ENCODE peak calls at places on chromosomes 3 and 15, in nine cellular contexts. Y, D, E, T, F, B, L, X and M are unnamed samples.

GRCh38 chr3:113532698-113533533 is 561 bp downstream of the SIDT1 start:
- DNase-seq in L (peak; percentile 67), Y (peak; percentile 67), F (peak; percentile 31), X (no peak), T (peak; percentile 38), D (peak; percentile 33), E (peak; percentile 63), B (peak; percentile 79), M (peak; percentile 36)

GRCh38 chr3:123792473-123793201 is 91.5 kb downstream of the MYLK start:
- DNase-seq in F (no peak), D (no peak), Y (no peak), L (no peak), B (no peak), T (peak; percentile 32), E (no peak), X (no peak), M (peak; percentile 81)

GRCh38 chr3:110528305-110529121 is 543.1 kb upstream of the NECTIN3 start:
- DNase-seq in X (no peak), T (no peak), B (no peak), D (no peak), L (no peak), F (no peak), E (peak; percentile 16), Y (no peak), M (no peak)

GRCh38 chr15:22930782-22931484 is 49.2 kb downstream of the CYFIP1 start:
- DNase-seq in Y (no peak), F (no peak), L (peak; percentile 32), T (peak; percentile 43), B (no peak), D (no peak), X (no peak), E (no peak), M (peak; percentile 40)

GRCh38 chr15:40006646-40007045 is 32.3 kb downstream of the SRP14 start:
- DNase-seq in D (no peak), T (peak; percentile 83), F (no peak), E (no peak), Y (no peak), B (no peak), L (no peak), X (no peak), M (no peak)

GRCh38 chr3:32575451-32575850 is 4.8 kb upstream of the DYNC1LI1 start:
- DNase-seq in T (peak; percentile 67), L (no peak), D (no peak), B (no peak), F (no peak), X (no peak), Y (no peak), E (no peak), M (no peak)

GRCh38 chr15:64693134-64693533 is 82.3 kb downstream of the RBPMS2 start:
- DNase-seq in D (peak; percentile 66), E (no peak), X (no peak), F (no peak), Y (no peak), B (no peak), T (peak; percentile 94), L (no peak), M (peak; percentile 45)

GRCh38 chr3:175163686-175164085 is 304.6 kb downstream of the NAALADL2 start:
- DNase-seq in D (no peak), L (no peak), B (no peak), T (no peak), Y (no peak), X (no peak), E (no peak), F (no peak), M (peak; percentile 23)

GRCh38 chr3:187188931-187189330 is 8.4 kb upstream of the RTP1 start:
- DNase-seq in F (peak; percentile 45), E (no peak), L (peak; percentile 68), T (no peak), Y (no peak), D (no peak), X (no peak), B (no peak), M (no peak)

GRCh38 chr15:32775103-32775502 is 57.3 kb downstream of the GREM1 start:
- DNase-seq in E (no peak), X (no peak), F (no peak), B (no peak), Y (no peak), L (no peak), D (no peak), T (no peak), M (no peak)

GRCh38 chr3:35739964-35740527 is 100.7 kb downstream of the ARPP21 start:
- DNase-seq in L (no peak), X (no peak), B (no peak), Y (no peak), D (no peak), E (no peak), T (no peak), F (no peak), M (no peak)

GRCh38 chr3:194536883-194537637 is 50.3 kb upstream of the ATP13A3 start:
- DNase-seq in X (no peak), B (peak; percentile 36), T (peak; percentile 20), Y (no peak), L (no peak), F (no peak), D (peak; percentile 58), E (no peak), M (peak; percentile 91)

GRCh38 chr3:173395412-173396181 is 1.9 kb upstream of the NLGN1 start:
- DNase-seq in L (no peak), E (peak; percentile 94), F (peak; percentile 98), Y (peak; percentile 93), D (peak; percentile 90), T (peak; percentile 97), B (peak; percentile 84), X (peak; percentile 54), M (peak; percentile 68)

GRCh38 chr3:58994746-58995330 is 55.0 kb downstream of the CFAP20DC start:
- DNase-seq in T (peak; percentile 83), L (peak; percentile 38), B (peak; percentile 52), Y (peak; percentile 73), X (peak; percentile 60), F (peak; percentile 75), E (peak; percentile 83), D (peak; percentile 81), M (peak; percentile 83)
- TF ChIP-seq EZH2phosphoT487 in T (no peak), L (no peak), B (no peak), Y (no peak), X (no peak), F (no peak), E (no peak), D (no peak), M (no peak)

GRCh38 chr3:27464646-27465045 is 19.5 kb downstream of the SLC4A7 start:
- DNase-seq in D (no peak), T (no peak), B (no peak), F (no peak), E (no peak), Y (no peak), L (no peak), X (no peak), M (no peak)

GRCh38 chr3:27462228-27462627 is 22.0 kb downstream of the SLC4A7 start:
- DNase-seq in Y (no peak), X (no peak), L (no peak), D (no peak), T (no peak), B (no peak), F (no peak), E (no peak), M (no peak)

GRCh38 chr3:27472166-27472565 is 12.0 kb downstream of the SLC4A7 start:
- DNase-seq in B (no peak), D (no peak), Y (no peak), L (no peak), T (no peak), E (no peak), X (no peak), F (no peak), M (no peak)

GRCh38 chr3:27468283-27468886 is 15.8 kb downstream of the SLC4A7 start:
- DNase-seq in D (no peak), X (no peak), L (no peak), Y (no peak), E (no peak), B (no peak), F (no peak), T (no peak), M (no peak)

GRCh38 chr3:27467545-27467944 is 16.6 kb downstream of the SLC4A7 start:
- DNase-seq in B (peak; percentile 39), D (peak; percentile 22), F (peak; percentile 53), L (peak; percentile 47), Y (no peak), X (no peak), T (peak; percentile 74), E (peak; percentile 31), M (peak; percentile 72)
- TF ChIP-seq EZH2phosphoT487 in B (no peak), D (no peak), F (no peak), L (no peak), Y (no peak), X (no peak), T (no peak), E (no peak), M (no peak)

GRCh38 chr15:70604671-70605070 is 158.7 kb downstream of the UACA start:
- DNase-seq in E (peak; percentile 40), D (peak; percentile 44), L (no peak), B (no peak), X (no peak), T (peak; percentile 53), Y (peak; percentile 53), F (no peak), M (peak; percentile 53)
- TF ChIP-seq EZH2phosphoT487 in E (no peak), D (no peak), L (no peak), B (no peak), X (no peak), T (no peak), Y (no peak), F (no peak), M (no peak)

DNA sequence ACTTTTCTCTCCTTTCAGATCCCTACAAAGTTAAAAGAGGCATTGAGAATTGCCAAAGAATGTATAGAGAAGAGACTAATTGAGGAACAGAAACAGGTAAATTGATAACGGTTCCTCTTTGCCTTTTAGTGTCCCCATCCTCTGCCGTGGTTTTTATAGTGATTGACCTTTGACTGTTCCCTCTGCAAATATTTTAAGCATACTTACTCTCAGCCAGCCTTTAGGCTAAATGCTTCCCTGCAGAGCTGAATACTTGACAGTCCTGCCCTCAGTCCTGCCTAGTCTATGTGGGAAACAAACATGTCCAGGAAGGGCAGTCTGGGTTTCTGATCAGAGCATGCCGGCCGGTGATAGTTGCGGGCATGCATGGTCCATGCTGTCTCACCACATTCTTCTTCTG is 24.7 kb downstream of the PDHB start:
- DNase-seq in D (no peak), T (no peak), E (no peak), F (no peak), Y (no peak), L (no peak), X (no peak), B (no peak), M (no peak)
- TF ChIP-seq EZH2phosphoT487 in D (no peak), T (no peak), E (no peak), F (no peak), Y (no peak), L (no peak), X (no peak), B (no peak), M (no peak)